ENCODE peak calls at places on chromosomes 2 and 18, in four cellular contexts. E is activated CD8-positive, alpha-beta T cell treated with anti-CD3 and anti-CD28 coated beads, Interleukin-2, amount 10 ng/mL, durations not matched to agents 7 days and 5 days; Z is neuronal stem cell; M is progenitor cell of endocrine pancreas. Y is an unnamed sample.

GRCh38 chr2:190683802-190684201 is 34.9 kb downstream of the NAB1 start:
- DNase-seq in E (no peak), Z (no peak), M (no peak), Y (no peak)

GRCh38 chr2:44941551-44942234 is at the start of gene SIX3:
- DNase-seq in E (peak; percentile 59), Z (peak; percentile 94), M (no peak), Y (no peak)

GRCh38 chr2:183088061-183088460 is 9.5 kb downstream of the DUSP19 start:
- DNase-seq in E (no peak), Z (no peak), M (no peak), Y (no peak)

GRCh38 chr2:70959271-70959761 is 19.1 kb upstream of the ANKRD53 start:
- DNase-seq in E (peak; percentile 19), Z (no peak), M (no peak), Y (peak; percentile 50)

GRCh38 chr18:22547807-22548561 is 130.3 kb upstream of the CTAGE1 start:
- DNase-seq in E (no peak), Z (no peak), M (no peak), Y (no peak)

GRCh38 chr2:158999458-158999857 is 31.0 kb downstream of the TANC1 start:
- DNase-seq in E (no peak), Z (no peak), M (no peak), Y (no peak)

GRCh38 chr2:217994776-217995274 is 8.0 kb downstream of the TNS1 start:
- DNase-seq in E (no peak), Z (no peak), M (no peak), Y (no peak)

GRCh38 chr2:240785424-240786335 is 34.3 kb downstream of the KIF1A start:
- DNase-seq in E (no peak), Z (no peak), M (no peak), Y (no peak)

GRCh38 chr2:40512246-40512645 is 60.4 kb upstream of the SLC8A1 start:
- DNase-seq in E (no peak), Z (no peak), M (no peak), Y (no peak)

GRCh38 chr2:28274911-28275685 is 117.6 kb upstream of the FOSL2 start:
- DNase-seq in E (no peak), Z (no peak), M (no peak), Y (no peak)